ENCODE peak calls at places on chromosome 3, in nine cellular contexts. O is BJ, J is uterus, E is lung, A is HCT116, F is dorsolateral prefrontal cortex, M is ovary, V is adrenal gland, S is AG04450. G is an unnamed sample.
A peak's percentile ranks its signal among the peaks of the same experiment; 100 is the strongest.

GRCh38 chr3:111917300-111917699 is 58.2 kb downstream of the PHLDB2 start:
- DNase-seq in O (no peak), J (no peak), E (no peak), A (peak; percentile 95), F (no peak), M (no peak), V (no peak), S (no peak), G (no peak)

GRCh38 chr3:72628065-72628464 is 220.2 kb downstream of the SHQ1 start:
- DNase-seq in O (no peak), J (no peak), E (no peak), A (no peak), F (no peak), M (no peak), V (no peak), S (no peak), G (peak; percentile 4)

GRCh38 chr3:9397911-9398714 is 698 bp downstream of the SETD5 start:
- DNase-seq in O (no peak), J (peak; percentile 60), E (peak; percentile 52), A (no peak), F (no peak), M (peak; percentile 70), V (peak; percentile 65), S (no peak), G (peak; percentile 72)

GRCh38 chr3:11091088-11091590 is 63.2 kb upstream of the HRH1 start:
- DNase-seq in O (no peak), J (peak; percentile 62), E (no peak), A (no peak), F (no peak), M (no peak), V (no peak), S (no peak), G (no peak)

GRCh38 chr3:182364723-182365650 is 428.3 kb upstream of the ATP11B start:
- DNase-seq in O (no peak), J (no peak), E (no peak), A (peak; percentile 94), F (peak; percentile 49), M (no peak), V (no peak), S (no peak), G (peak; percentile 96)

GRCh38 chr3:115862824-115863223 is 239.5 kb downstream of the GAP43 start:
- DNase-seq in O (no peak), J (no peak), E (no peak), A (no peak), F (no peak), M (no peak), V (no peak), S (no peak), G (peak; percentile 67)

GRCh38 chr3:44993471-44994205 is 17.6 kb downstream of the EXOSC7 start:
- DNase-seq in O (peak; percentile 78), J (no peak), E (no peak), A (no peak), F (no peak), M (no peak), V (peak; percentile 52), S (peak; percentile 57), G (no peak)

GRCh38 chr3:152126260-152126659 is 142.5 kb upstream of the MBNL1 start:
- DNase-seq in O (no peak), J (no peak), E (no peak), A (no peak), F (no peak), M (no peak), V (no peak), S (no peak), G (no peak)

GRCh38 chr3:12195231-12195630 is 36.5 kb upstream of the TIMP4 start:
- DNase-seq in O (no peak), J (no peak), E (no peak), A (no peak), F (no peak), M (no peak), V (no peak), S (no peak), G (no peak)

GRCh38 chr3:193853511-193854219 is 260.7 kb downstream of the OPA1 start:
- DNase-seq in O (no peak), J (no peak), E (no peak), A (no peak), F (no peak), M (no peak), V (no peak), S (no peak), G (no peak)

GRCh38 chr3:135023985-135024658 is 229.1 kb downstream of the EPHB1 start:
- DNase-seq in O (no peak), J (no peak), E (no peak), A (no peak), F (no peak), M (no peak), V (no peak), S (no peak), G (no peak)

GRCh38 chr3:40780801-40781406 is 256.1 kb downstream of the ZNF621 start:
- DNase-seq in O (peak; percentile 2), J (peak; percentile 28), E (no peak), A (no peak), F (no peak), M (peak; percentile 35), V (no peak), S (no peak), G (no peak)

GRCh38 chr3:139630532-139630931 is 47.2 kb downstream of the NMNAT3 start:
- DNase-seq in O (no peak), J (no peak), E (no peak), A (no peak), F (no peak), M (no peak), V (no peak), S (no peak), G (peak; percentile 56)

GRCh38 chr3:189758186-189758585 is 127.0 kb downstream of the TP63 start:
- DNase-seq in O (no peak), J (no peak), E (no peak), A (no peak), F (no peak), M (no peak), V (no peak), S (no peak), G (no peak)

GRCh38 chr3:58707390-58707930 is 40.9 kb upstream of the FAM3D start:
- DNase-seq in O (no peak), J (no peak), E (no peak), A (no peak), F (no peak), M (no peak), V (no peak), S (no peak), G (no peak)

GRCh38 chr3:12938258-12938711 is 96.9 kb upstream of the RPL32 start:
- DNase-seq in O (no peak), J (peak; percentile 61), E (no peak), A (no peak), F (no peak), M (peak; percentile 46), V (no peak), S (peak; percentile 7), G (no peak)

DNA sequence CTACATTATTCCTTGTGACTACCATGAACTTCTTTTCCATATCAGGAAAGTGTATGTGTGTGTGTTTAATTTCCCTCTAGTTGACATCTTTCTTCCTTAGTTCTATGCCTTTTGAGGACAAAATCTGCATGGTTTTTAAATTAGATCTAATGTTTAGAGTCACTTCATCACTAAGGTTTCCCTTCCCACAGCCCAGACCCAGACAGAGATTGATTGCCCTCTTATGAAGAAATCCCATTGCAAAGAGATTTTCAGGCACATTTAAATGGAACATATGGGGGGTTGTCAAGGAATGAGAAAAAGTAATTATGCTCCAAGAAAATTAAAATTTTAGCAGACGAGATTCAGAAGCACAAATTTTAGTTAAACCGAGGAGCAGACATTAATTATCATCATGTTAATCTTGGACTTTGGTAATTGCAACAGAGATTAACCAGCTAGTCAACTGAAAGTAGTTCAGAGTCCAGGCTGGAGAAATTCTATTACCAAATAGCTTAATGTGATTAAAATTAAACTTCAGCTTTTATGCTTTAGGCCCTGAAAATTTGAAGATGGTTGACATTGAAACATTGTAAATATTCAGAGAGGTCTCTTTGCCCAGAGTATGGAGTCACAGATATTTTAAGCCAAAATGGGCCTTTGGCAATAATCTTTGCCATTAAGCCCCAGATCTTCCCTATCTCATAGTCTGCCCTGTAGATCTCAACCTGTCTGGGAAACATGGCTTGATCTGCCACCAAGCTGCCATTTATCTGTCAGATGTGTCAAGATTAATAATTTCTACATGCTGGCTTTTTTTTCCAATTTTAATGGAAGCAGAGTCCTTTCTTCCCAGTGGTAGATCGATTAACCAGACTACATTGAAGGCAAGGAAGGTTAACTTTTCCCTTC is 143.4 kb downstream of the TMEM108 start:
- DNase-seq in O (no peak), J (no peak), E (no peak), A (no peak), F (no peak), M (no peak), V (no peak), S (no peak), G (no peak)
- H3K27me3 ChIP-seq in O (no peaks in the 10 kb centered on the region), J (no peaks in the 10 kb centered on the region), E (no peaks in the 10 kb centered on the region), A (peaks cover 23% of the 10 kb centered on the region), F (no peaks in the 10 kb centered on the region), M (no peaks in the 10 kb centered on the region), V (no peaks in the 10 kb centered on the region), S (peaks cover 4% of the 10 kb centered on the region), G (peaks cover 3% of the 10 kb centered on the region)

GRCh38 chr3:184236033-184236410 is 6.6 kb downstream of the VWA5B2 start:
- DNase-seq in O (no peak), J (no peak), E (no peak), A (no peak), F (no peak), M (no peak), V (no peak), S (no peak), G (no peak)
- H3K27me3 ChIP-seq in O (peaks cover 16% of the 10 kb centered on the region), J (peaks cover 4% of the 10 kb centered on the region), E (no peaks in the 10 kb centered on the region), A (no peaks in the 10 kb centered on the region), F (peaks cover 6% of the 10 kb centered on the region), M (no peaks in the 10 kb centered on the region), V (no peaks in the 10 kb centered on the region), S (peaks cover 40% of the 10 kb centered on the region), G (peaks cover 19% of the 10 kb centered on the region)

GRCh38 chr3:50138266-50139230 is 16.6 kb upstream of the SEMA3F start:
- DNase-seq in O (no peak), J (no peak), E (no peak), A (no peak), F (no peak), M (no peak), V (no peak), S (no peak), G (peak; percentile 85)
- H3K27me3 ChIP-seq in O (no peaks in the 10 kb centered on the region), J (no peaks in the 10 kb centered on the region), E (no peaks in the 10 kb centered on the region), A (no peaks in the 10 kb centered on the region), F (no peaks in the 10 kb centered on the region), M (no peaks in the 10 kb centered on the region), V (no peaks in the 10 kb centered on the region), S (peaks cover 8% of the 10 kb centered on the region), G (no peaks in the 10 kb centered on the region)

GRCh38 chr3:14561051-14561634 is 21.0 kb upstream of the GRIP2 start:
- DNase-seq in O (no peak), J (no peak), E (no peak), A (no peak), F (no peak), M (no peak), V (no peak), S (no peak), G (no peak)

GRCh38 chr3:14560110-14560509 is 20.0 kb upstream of the GRIP2 start:
- DNase-seq in O (no peak), J (no peak), E (no peak), A (no peak), F (no peak), M (no peak), V (no peak), S (no peak), G (no peak)

GRCh38 chr3:14563946-14564539 is 23.9 kb upstream of the GRIP2 start:
- DNase-seq in O (no peak), J (no peak), E (no peak), A (no peak), F (no peak), M (no peak), V (no peak), S (no peak), G (no peak)

GRCh38 chr3:14564741-14565140 is 24.6 kb upstream of the GRIP2 start:
- DNase-seq in O (no peak), J (no peak), E (no peak), A (no peak), F (no peak), M (no peak), V (no peak), S (no peak), G (no peak)

GRCh38 chr3:14562441-14562840 is 22.3 kb upstream of the GRIP2 start:
- DNase-seq in O (no peak), J (no peak), E (no peak), A (no peak), F (no peak), M (no peak), V (no peak), S (no peak), G (no peak)
- H3K27me3 ChIP-seq in O (peaks cover 9% of the 10 kb centered on the region), J (no peaks in the 10 kb centered on the region), E (no peaks in the 10 kb centered on the region), A (no peaks in the 10 kb centered on the region), F (peaks cover 5% of the 10 kb centered on the region), M (no peaks in the 10 kb centered on the region), V (no peaks in the 10 kb centered on the region), S (peaks cover 32% of the 10 kb centered on the region), G (no peaks in the 10 kb centered on the region)

G was measured in A673.